ENCODE peak calls at places on chromosomes 3 and 15, in nine cellular contexts. One of them, this sample, is unnamed. For H3K9me3, the result is how much of the 10 kb centered on the place peaks cover.

GRCh38 chr3:11930084-11930483 is 74.1 kb upstream of the SYN2 start:
- DNase-seq in pancreas: no peak
- DNase-seq in CD8-positive, alpha-beta T cell: no peak
- DNase-seq in uterus: no peak
- DNase-seq in H1: no peak
- DNase-seq in WERI-Rb-1: no peak
- DNase-seq in CD4-positive, alpha-beta T cell: no peak
- DNase-seq in mucosa of descending colon: no peak
- DNase-seq in MM.1S: no peak
- DNase-seq in this sample: no peak

GRCh38 chr15:99265541-99266070 is 14.3 kb downstream of the LRRC28 start:
- DNase-seq in H1: no peak
- DNase-seq in WERI-Rb-1: no peak
- DNase-seq in pancreas: no peak
- DNase-seq in CD4-positive, alpha-beta T cell: no peak
- DNase-seq in CD8-positive, alpha-beta T cell: no peak
- DNase-seq in mucosa of descending colon: no peak
- DNase-seq in uterus: no peak
- DNase-seq in MM.1S: no peak
- DNase-seq in this sample: no peak

GRCh38 chr3:63492464-63492863 is 160.0 kb upstream of the SNTN start:
- DNase-seq in MM.1S: no peak
- DNase-seq in WERI-Rb-1: no peak
- DNase-seq in mucosa of descending colon: no peak
- DNase-seq in pancreas: no peak
- DNase-seq in CD8-positive, alpha-beta T cell: no peak
- DNase-seq in H1: no peak
- DNase-seq in CD4-positive, alpha-beta T cell: no peak
- DNase-seq in uterus: no peak
- DNase-seq in this sample: no peak

GRCh38 chr3:184571750-184572377 is 10.3 kb downstream of the EPHB3 start:
- DNase-seq in H1: no peak
- DNase-seq in mucosa of descending colon: no peak
- DNase-seq in CD8-positive, alpha-beta T cell: no peak
- DNase-seq in MM.1S: no peak
- DNase-seq in CD4-positive, alpha-beta T cell: no peak
- DNase-seq in pancreas: no peak
- DNase-seq in uterus: no peak
- DNase-seq in WERI-Rb-1: no peak
- DNase-seq in this sample: no peak

GRCh38 chr3:48684480-48685143 is 1.1 kb downstream of the NCKIPSD start:
- DNase-seq in H1: no peak
- DNase-seq in pancreas: no peak
- DNase-seq in uterus: no peak
- DNase-seq in WERI-Rb-1: peak
- DNase-seq in mucosa of descending colon: peak
- DNase-seq in CD4-positive, alpha-beta T cell: no peak
- DNase-seq in CD8-positive, alpha-beta T cell: no peak
- DNase-seq in MM.1S: peak
- DNase-seq in this sample: no peak

GRCh38 chr3:64612082-64612860 is 75.5 kb downstream of the ADAMTS9 start:
- DNase-seq in CD4-positive, alpha-beta T cell: no peak
- DNase-seq in H1: no peak
- DNase-seq in uterus: peak
- DNase-seq in CD8-positive, alpha-beta T cell: no peak
- DNase-seq in pancreas: no peak
- DNase-seq in MM.1S: peak
- DNase-seq in WERI-Rb-1: peak
- DNase-seq in mucosa of descending colon: peak
- DNase-seq in this sample: no peak

GRCh38 chr15:78216276-78217229 is 17.8 kb downstream of the ACSBG1 start:
- DNase-seq in pancreas: peak
- DNase-seq in H1: no peak
- DNase-seq in WERI-Rb-1: no peak
- DNase-seq in MM.1S: no peak
- DNase-seq in CD8-positive, alpha-beta T cell: no peak
- DNase-seq in mucosa of descending colon: peak
- DNase-seq in uterus: no peak
- DNase-seq in CD4-positive, alpha-beta T cell: no peak
- DNase-seq in this sample: no peak

GRCh38 chr3:69791111-69791510 is 51.8 kb downstream of the MITF start:
- DNase-seq in mucosa of descending colon: peak
- DNase-seq in CD4-positive, alpha-beta T cell: no peak
- DNase-seq in uterus: peak
- DNase-seq in MM.1S: no peak
- DNase-seq in CD8-positive, alpha-beta T cell: no peak
- DNase-seq in pancreas: no peak
- DNase-seq in H1: no peak
- DNase-seq in WERI-Rb-1: no peak
- DNase-seq in this sample: no peak

GRCh38 chr15:61342390-61342789 is 113.3 kb upstream of the RORA start:
- DNase-seq in mucosa of descending colon: no peak
- DNase-seq in CD4-positive, alpha-beta T cell: no peak
- DNase-seq in CD8-positive, alpha-beta T cell: no peak
- DNase-seq in H1: no peak
- DNase-seq in MM.1S: no peak
- DNase-seq in uterus: no peak
- DNase-seq in WERI-Rb-1: no peak
- DNase-seq in pancreas: no peak
- DNase-seq in this sample: no peak

GRCh38 chr3:16357698-16358097 is 92.7 kb downstream of the OXNAD1 start:
- DNase-seq in pancreas: no peak
- DNase-seq in uterus: no peak
- DNase-seq in CD4-positive, alpha-beta T cell: no peak
- DNase-seq in WERI-Rb-1: no peak
- DNase-seq in H1: no peak
- DNase-seq in MM.1S: no peak
- DNase-seq in mucosa of descending colon: no peak
- DNase-seq in CD8-positive, alpha-beta T cell: no peak
- DNase-seq in this sample: no peak

GRCh38 chr3:55746808-55747413 is 259.8 kb upstream of the WNT5A start:
- DNase-seq in H1: no peak
- DNase-seq in pancreas: no peak
- DNase-seq in MM.1S: peak
- DNase-seq in uterus: no peak
- DNase-seq in WERI-Rb-1: no peak
- DNase-seq in mucosa of descending colon: no peak
- DNase-seq in CD4-positive, alpha-beta T cell: no peak
- DNase-seq in CD8-positive, alpha-beta T cell: no peak
- DNase-seq in this sample: no peak

GRCh38 chr15:84725001-84725491 is 9.1 kb upstream of the SEC11A start:
- DNase-seq in mucosa of descending colon: no peak
- DNase-seq in CD4-positive, alpha-beta T cell: peak
- DNase-seq in pancreas: no peak
- DNase-seq in WERI-Rb-1: no peak
- DNase-seq in CD8-positive, alpha-beta T cell: peak
- DNase-seq in MM.1S: peak
- DNase-seq in uterus: no peak
- DNase-seq in H1: no peak
- DNase-seq in this sample: no peak

GRCh38 chr3:9196009-9196408 is 53.4 kb downstream of the SRGAP3 start:
- DNase-seq in pancreas: no peak
- DNase-seq in H1: peak
- DNase-seq in uterus: no peak
- DNase-seq in mucosa of descending colon: no peak
- DNase-seq in MM.1S: no peak
- DNase-seq in CD8-positive, alpha-beta T cell: no peak
- DNase-seq in WERI-Rb-1: no peak
- DNase-seq in CD4-positive, alpha-beta T cell: no peak
- DNase-seq in this sample: no peak

GRCh38 chr3:39641210-39641718 is 168.1 kb upstream of the MYRIP start:
- DNase-seq in uterus: no peak
- DNase-seq in MM.1S: no peak
- DNase-seq in H1: no peak
- DNase-seq in CD8-positive, alpha-beta T cell: no peak
- DNase-seq in CD4-positive, alpha-beta T cell: no peak
- DNase-seq in pancreas: no peak
- DNase-seq in WERI-Rb-1: no peak
- DNase-seq in mucosa of descending colon: no peak
- DNase-seq in this sample: no peak

GRCh38 chr3:141151439-141151838 is 80.2 kb upstream of the PXYLP1 start:
- DNase-seq in pancreas: no peak
- DNase-seq in MM.1S: no peak
- DNase-seq in CD4-positive, alpha-beta T cell: no peak
- DNase-seq in CD8-positive, alpha-beta T cell: no peak
- DNase-seq in uterus: no peak
- DNase-seq in WERI-Rb-1: no peak
- DNase-seq in mucosa of descending colon: no peak
- DNase-seq in H1: no peak
- DNase-seq in this sample: no peak

GRCh38 chr15:100191161-100191560 is 150.6 kb downstream of the ADAMTS17 start:
- DNase-seq in H1: no peak
- DNase-seq in uterus: no peak
- DNase-seq in CD4-positive, alpha-beta T cell: no peak
- DNase-seq in WERI-Rb-1: no peak
- DNase-seq in pancreas: no peak
- DNase-seq in MM.1S: no peak
- DNase-seq in CD8-positive, alpha-beta T cell: no peak
- DNase-seq in mucosa of descending colon: no peak
- DNase-seq in this sample: no peak

GRCh38 chr3:197238842-197239241 is 59.6 kb downstream of the DLG1 start:
- DNase-seq in CD8-positive, alpha-beta T cell: no peak
- DNase-seq in H1: no peak
- DNase-seq in pancreas: no peak
- DNase-seq in mucosa of descending colon: no peak
- DNase-seq in CD4-positive, alpha-beta T cell: no peak
- DNase-seq in uterus: no peak
- DNase-seq in MM.1S: peak
- DNase-seq in WERI-Rb-1: no peak
- DNase-seq in this sample: no peak
- H3K9me3 ChIP-seq in CD8-positive, alpha-beta T cell: under half
- H3K9me3 ChIP-seq in H1: under half
- H3K9me3 ChIP-seq in pancreas: under half
- H3K9me3 ChIP-seq in mucosa of descending colon: under half
- H3K9me3 ChIP-seq in CD4-positive, alpha-beta T cell: under half
- H3K9me3 ChIP-seq in uterus: under half
- H3K9me3 ChIP-seq in MM.1S: under half
- H3K9me3 ChIP-seq in WERI-Rb-1: under half
- H3K9me3 ChIP-seq in this sample: under half

GRCh38 chr15:25171111-25171811 is 216.5 kb downstream of the SNRPN start:
- DNase-seq in WERI-Rb-1: peak
- DNase-seq in pancreas: peak
- DNase-seq in uterus: peak
- DNase-seq in CD4-positive, alpha-beta T cell: no peak
- DNase-seq in H1: peak
- DNase-seq in CD8-positive, alpha-beta T cell: no peak
- DNase-seq in mucosa of descending colon: no peak
- DNase-seq in MM.1S: no peak
- DNase-seq in this sample: no peak

GRCh38 chr15:25171856-25172687 is 217.3 kb downstream of the SNRPN start:
- DNase-seq in mucosa of descending colon: no peak
- DNase-seq in MM.1S: no peak
- DNase-seq in pancreas: peak
- DNase-seq in WERI-Rb-1: peak
- DNase-seq in CD4-positive, alpha-beta T cell: no peak
- DNase-seq in H1: no peak
- DNase-seq in uterus: peak
- DNase-seq in CD8-positive, alpha-beta T cell: no peak
- DNase-seq in this sample: no peak

GRCh38 chr15:25169318-25169717 is 214.5 kb downstream of the SNRPN start:
- DNase-seq in uterus: no peak
- DNase-seq in WERI-Rb-1: peak
- DNase-seq in H1: no peak
- DNase-seq in mucosa of descending colon: no peak
- DNase-seq in CD4-positive, alpha-beta T cell: no peak
- DNase-seq in CD8-positive, alpha-beta T cell: no peak
- DNase-seq in MM.1S: no peak
- DNase-seq in pancreas: no peak
- DNase-seq in this sample: no peak

GRCh38 chr15:25170113-25170731 is 215.4 kb downstream of the SNRPN start:
- DNase-seq in CD4-positive, alpha-beta T cell: no peak
- DNase-seq in CD8-positive, alpha-beta T cell: no peak
- DNase-seq in WERI-Rb-1: no peak
- DNase-seq in MM.1S: no peak
- DNase-seq in uterus: peak
- DNase-seq in mucosa of descending colon: no peak
- DNase-seq in pancreas: peak
- DNase-seq in H1: no peak
- DNase-seq in this sample: peak

GRCh38 chr15:25170781-25171110 is 216.0 kb downstream of the SNRPN start:
- DNase-seq in CD4-positive, alpha-beta T cell: no peak
- DNase-seq in pancreas: peak
- DNase-seq in MM.1S: no peak
- DNase-seq in CD8-positive, alpha-beta T cell: no peak
- DNase-seq in mucosa of descending colon: no peak
- DNase-seq in uterus: no peak
- DNase-seq in WERI-Rb-1: no peak
- DNase-seq in H1: no peak
- DNase-seq in this sample: peak
- H3K9me3 ChIP-seq in CD4-positive, alpha-beta T cell: under half
- H3K9me3 ChIP-seq in pancreas: under half
- H3K9me3 ChIP-seq in MM.1S: under half
- H3K9me3 ChIP-seq in CD8-positive, alpha-beta T cell: under half
- H3K9me3 ChIP-seq in mucosa of descending colon: half or more
- H3K9me3 ChIP-seq in uterus: under half
- H3K9me3 ChIP-seq in WERI-Rb-1: under half
- H3K9me3 ChIP-seq in H1: half or more
- H3K9me3 ChIP-seq in this sample: under half

DNA sequence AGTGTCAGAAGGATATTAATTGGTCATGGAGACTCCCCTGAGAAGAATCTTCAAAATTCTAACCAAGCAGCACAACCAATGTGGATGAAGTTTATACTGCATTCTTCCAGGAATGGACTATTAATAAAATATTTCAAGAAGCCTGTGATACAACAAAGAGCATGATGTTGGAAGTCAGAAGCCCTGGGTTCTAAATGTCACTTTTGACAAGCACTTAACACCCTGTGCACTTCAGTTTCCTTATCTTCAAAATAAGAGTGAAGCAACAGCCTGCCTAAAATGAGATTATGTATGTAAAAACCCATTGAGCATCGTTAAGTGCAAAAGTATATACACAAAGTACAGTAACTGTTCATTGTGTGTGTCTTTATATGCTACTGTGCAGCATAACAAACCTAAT is 369.4 kb downstream of the NTRK3 start:
- DNase-seq in WERI-Rb-1: no peak
- DNase-seq in MM.1S: no peak
- DNase-seq in pancreas: no peak
- DNase-seq in mucosa of descending colon: no peak
- DNase-seq in H1: no peak
- DNase-seq in CD8-positive, alpha-beta T cell: no peak
- DNase-seq in uterus: no peak
- DNase-seq in CD4-positive, alpha-beta T cell: no peak
- DNase-seq in this sample: no peak
- H3K9me3 ChIP-seq in WERI-Rb-1: under half
- H3K9me3 ChIP-seq in MM.1S: under half
- H3K9me3 ChIP-seq in pancreas: under half
- H3K9me3 ChIP-seq in mucosa of descending colon: under half
- H3K9me3 ChIP-seq in H1: under half
- H3K9me3 ChIP-seq in CD8-positive, alpha-beta T cell: under half
- H3K9me3 ChIP-seq in uterus: under half
- H3K9me3 ChIP-seq in CD4-positive, alpha-beta T cell: under half
- H3K9me3 ChIP-seq in this sample: under half

DNA sequence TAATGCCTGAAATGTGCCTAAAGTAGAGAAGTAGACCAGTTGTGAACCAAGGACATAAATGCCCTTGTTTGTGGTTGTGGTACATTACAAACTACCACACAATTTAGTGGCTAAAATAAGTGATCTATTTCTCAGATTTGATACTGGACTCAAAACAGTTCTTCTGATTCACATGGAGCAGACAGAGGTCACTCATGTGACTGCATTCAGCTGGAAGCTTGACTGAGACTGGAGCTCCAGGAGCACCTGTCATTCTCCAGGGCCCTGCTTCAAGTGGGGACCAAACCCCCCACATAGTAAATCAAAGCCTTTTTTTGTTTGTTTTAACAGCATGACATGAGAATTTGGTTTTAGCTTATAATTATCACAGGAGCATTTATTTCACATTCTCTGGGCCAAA is 301.2 kb downstream of the OXSM start:
- DNase-seq in pancreas: no peak
- DNase-seq in uterus: no peak
- DNase-seq in H1: no peak
- DNase-seq in WERI-Rb-1: no peak
- DNase-seq in mucosa of descending colon: no peak
- DNase-seq in CD8-positive, alpha-beta T cell: no peak
- DNase-seq in CD4-positive, alpha-beta T cell: no peak
- DNase-seq in MM.1S: no peak
- DNase-seq in this sample: no peak
- H3K9me3 ChIP-seq in pancreas: under half
- H3K9me3 ChIP-seq in uterus: under half
- H3K9me3 ChIP-seq in H1: under half
- H3K9me3 ChIP-seq in WERI-Rb-1: under half
- H3K9me3 ChIP-seq in mucosa of descending colon: half or more
- H3K9me3 ChIP-seq in CD8-positive, alpha-beta T cell: under half
- H3K9me3 ChIP-seq in CD4-positive, alpha-beta T cell: under half
- H3K9me3 ChIP-seq in MM.1S: under half
- H3K9me3 ChIP-seq in this sample: under half

This sample was measured in T-helper 17 cell.